ENCODE peak calls at places on chromosomes 11 and 22, in six cellular contexts. One of them, this sample, is unnamed.

GRCh38 chr11:122883682-122883981 is 1.1 kb downstream of the JHY start:
- DNase-seq in body of pancreas: no peak
- DNase-seq in Caco-2: no peak
- DNase-seq in germinal center: no peak
- DNase-seq in AG04450: no peak
- DNase-seq in NCI-H2081: no peak
- DNase-seq in this sample: no peak

GRCh38 chr22:49307071-49307830 is 520.4 kb downstream of the BRD1 start:
- DNase-seq in body of pancreas: no peak
- DNase-seq in NCI-H2081: no peak
- DNase-seq in Caco-2: no peak
- DNase-seq in germinal center: no peak
- DNase-seq in AG04450: no peak
- DNase-seq in this sample: no peak

GRCh38 chr11:89498845-89499448 is 7.8 kb upstream of the NOX4 start:
- DNase-seq in germinal center: no peak
- DNase-seq in AG04450: no peak
- DNase-seq in NCI-H2081: no peak
- DNase-seq in Caco-2: no peak
- DNase-seq in body of pancreas: peak; percentile 2
- DNase-seq in this sample: no peak

GRCh38 chr11:3837793-3838192 is 3.0 kb downstream of the RHOG start:
- DNase-seq in AG04450: no peak
- DNase-seq in germinal center: no peak
- DNase-seq in body of pancreas: peak; percentile 70
- DNase-seq in Caco-2: no peak
- DNase-seq in NCI-H2081: no peak
- DNase-seq in this sample: no peak

GRCh38 chr11:2835768-2836150 is 49.8 kb downstream of the CDKN1C start:
- DNase-seq in AG04450: no peak
- DNase-seq in body of pancreas: no peak
- DNase-seq in Caco-2: no peak
- DNase-seq in germinal center: no peak
- DNase-seq in NCI-H2081: no peak
- DNase-seq in this sample: no peak

GRCh38 chr22:37557321-37558001 is 2.8 kb upstream of the CDC42EP1 start:
- DNase-seq in body of pancreas: peak; percentile 82
- DNase-seq in Caco-2: no peak
- DNase-seq in NCI-H2081: no peak
- DNase-seq in germinal center: no peak
- DNase-seq in AG04450: no peak
- DNase-seq in this sample: no peak

GRCh38 chr11:1670928-1671371 is 26.0 kb upstream of the KRTAP5-6 start:
- DNase-seq in body of pancreas: no peak
- DNase-seq in germinal center: no peak
- DNase-seq in Caco-2: peak; percentile 15
- DNase-seq in NCI-H2081: no peak
- DNase-seq in AG04450: no peak
- DNase-seq in this sample: no peak

GRCh38 chr11:46348566-46348981 is 1.3 kb downstream of the DGKZ start:
- DNase-seq in AG04450: no peak
- DNase-seq in NCI-H2081: peak; percentile 19
- DNase-seq in germinal center: no peak
- DNase-seq in body of pancreas: peak; percentile 53
- DNase-seq in Caco-2: no peak
- DNase-seq in this sample: no peak

GRCh38 chr11:75422248-75423231 is 10.5 kb downstream of the KLHL35 start:
- DNase-seq in germinal center: no peak
- DNase-seq in NCI-H2081: peak; percentile 69
- DNase-seq in AG04450: no peak
- DNase-seq in Caco-2: peak; percentile 98
- DNase-seq in body of pancreas: peak; percentile 59
- DNase-seq in this sample: no peak

This sample was measured in NCI-H446 treated with DMSO at 0.1 percent for 48 hours.